ENCODE peak calls at places on chromosome 17, in six cellular contexts. T is A549, U is HepG2, K is K562, R is GM12878, L is SK-N-SH. A is an unnamed sample.

GRCh38 chr17:11490171-11490760 is 108.0 kb upstream of the DNAH9 start:
- DNase-seq in U (no peak), K (no peak), T (no peak), R (no peak), L (no peak), A (no peak)

GRCh38 chr17:8463089-8463488 is 27.4 kb downstream of the NDEL1 start:
- DNase-seq in K (no peak), R (no peak), U (no peak), T (no peak), L (no peak), A (peak; percentile 13)

GRCh38 chr17:77959216-77959925 is 868 bp downstream of the TNRC6C start:
- DNase-seq in T (no peak), R (no peak), K (peak; percentile 65), U (no peak), L (peak; percentile 73), A (peak; percentile 19)

GRCh38 chr17:28716740-28717577 is 709 bp downstream of the RAB34 start:
- DNase-seq in T (peak; percentile 55), K (no peak), R (no peak), U (no peak), L (no peak), A (peak; percentile 19)

GRCh38 chr17:77088455-77089117 is 52.2 kb upstream of the SEC14L1 start:
- DNase-seq in K (peak; percentile 98), U (peak; percentile 99), R (peak; percentile 87), L (peak; percentile 93), T (peak; percentile 99), A (peak; percentile 98)

GRCh38 chr17:7703584-7704574 is 1.1 kb upstream of the EFNB3 start:
- DNase-seq in T (peak; percentile 77), U (peak; percentile 18), L (peak; percentile 86), R (no peak), K (peak; percentile 58), A (no peak)

GRCh38 chr17:76547183-76547641 is 7.4 kb downstream of the PRCD start:
- DNase-seq in R (no peak), K (peak; percentile 82), L (peak; percentile 83), T (peak; percentile 74), U (peak; percentile 74), A (peak; percentile 85)

GRCh38 chr17:67420994-67421393 is 43.9 kb downstream of the PITPNC1 start:
- DNase-seq in K (no peak), R (no peak), L (no peak), U (no peak), T (no peak), A (no peak)

GRCh38 chr17:55845385-55845784 is 94.5 kb downstream of the PCTP start:
- DNase-seq in R (no peak), K (no peak), T (peak; percentile 13), U (no peak), L (peak; percentile 88), A (peak; percentile 20)

GRCh38 chr17:42979511-42980273 is at the start of gene PTGES3L:
- DNase-seq in T (peak; percentile 48), R (no peak), U (peak; percentile 88), K (peak; percentile 81), L (peak; percentile 91), A (peak; percentile 48)

GRCh38 chr17:70137451-70138230 is 31.7 kb upstream of the KCNJ2 start:
- DNase-seq in L (no peak), R (peak; percentile 70), U (no peak), K (no peak), T (peak; percentile 62), A (peak; percentile 95)

GRCh38 chr17:82590881-82591539 is 57.2 kb downstream of the WDR45B start:
- DNase-seq in R (no peak), L (no peak), T (no peak), K (no peak), U (no peak), A (no peak)
- TF ChIP-seq SMC3 in R (no peak), L (no peak), T (no peak), K (no peak), U (no peak), A (no peak)

DNA sequence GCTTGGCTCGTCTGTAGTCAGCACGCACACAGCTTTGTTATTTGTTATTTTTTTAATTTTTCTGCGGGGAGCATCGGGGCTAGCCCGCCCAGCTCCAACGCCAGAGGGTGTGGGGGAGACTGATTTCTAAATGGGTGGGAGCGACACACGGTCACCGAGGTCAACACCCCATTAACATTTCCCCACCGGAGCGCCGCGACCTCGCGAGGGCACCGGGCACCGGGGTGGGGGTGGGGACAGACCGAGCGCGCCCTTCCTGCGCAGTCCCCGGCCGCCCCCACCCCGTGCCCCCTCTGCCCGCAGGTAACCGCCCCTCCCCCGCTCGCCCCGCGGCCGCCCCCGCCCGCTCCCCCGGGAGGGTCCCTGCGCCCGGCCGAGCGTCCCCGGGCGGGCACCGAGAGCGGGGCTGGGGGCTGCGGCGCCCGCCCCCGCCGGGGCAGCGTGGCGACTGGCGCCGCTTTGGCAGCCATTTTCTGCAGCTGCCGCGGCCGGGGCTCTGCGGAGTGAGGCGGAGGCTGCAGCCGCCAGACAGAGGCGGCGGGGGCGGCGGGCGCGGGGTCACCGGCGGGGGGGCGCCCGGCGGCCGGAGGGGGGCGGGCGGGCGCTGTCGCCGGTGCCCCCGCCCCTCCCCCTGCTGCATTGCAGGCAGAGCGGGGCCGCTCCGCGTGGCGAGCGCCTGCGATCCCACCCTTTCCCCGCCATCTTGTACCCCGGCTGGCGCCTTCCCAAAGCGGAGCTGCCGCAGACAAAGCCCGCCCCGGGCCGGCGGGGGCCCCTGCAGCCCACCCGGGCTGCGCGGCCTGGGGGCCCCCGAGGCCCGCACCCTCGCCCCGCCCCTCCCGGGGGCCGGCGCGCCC is 16.3 kb upstream of the CBX8 start:
- DNase-seq in L (peak; percentile 91), T (no peak), R (no peak), U (no peak), K (peak; percentile 61), A (no peak)
- TF ChIP-seq SMC3 in L (no peak), T (no peak), R (no peak), U (no peak), K (no peak), A (no peak)

GRCh38 chr17:79080349-79080748 is 5.7 kb downstream of the ENGASE start:
- DNase-seq in R (no peak), K (no peak), T (no peak), L (peak; percentile 19), U (no peak), A (no peak)

GRCh38 chr17:79080761-79081290 is 6.2 kb downstream of the ENGASE start:
- DNase-seq in T (no peak), U (no peak), R (no peak), K (no peak), L (no peak), A (no peak)

GRCh38 chr17:79077587-79077986 is 3.0 kb downstream of the ENGASE start:
- DNase-seq in K (no peak), L (no peak), R (no peak), U (no peak), T (no peak), A (no peak)

GRCh38 chr17:79078476-79079190 is 4.0 kb downstream of the ENGASE start:
- DNase-seq in K (no peak), U (no peak), R (no peak), L (peak; percentile 26), T (no peak), A (no peak)

DNA sequence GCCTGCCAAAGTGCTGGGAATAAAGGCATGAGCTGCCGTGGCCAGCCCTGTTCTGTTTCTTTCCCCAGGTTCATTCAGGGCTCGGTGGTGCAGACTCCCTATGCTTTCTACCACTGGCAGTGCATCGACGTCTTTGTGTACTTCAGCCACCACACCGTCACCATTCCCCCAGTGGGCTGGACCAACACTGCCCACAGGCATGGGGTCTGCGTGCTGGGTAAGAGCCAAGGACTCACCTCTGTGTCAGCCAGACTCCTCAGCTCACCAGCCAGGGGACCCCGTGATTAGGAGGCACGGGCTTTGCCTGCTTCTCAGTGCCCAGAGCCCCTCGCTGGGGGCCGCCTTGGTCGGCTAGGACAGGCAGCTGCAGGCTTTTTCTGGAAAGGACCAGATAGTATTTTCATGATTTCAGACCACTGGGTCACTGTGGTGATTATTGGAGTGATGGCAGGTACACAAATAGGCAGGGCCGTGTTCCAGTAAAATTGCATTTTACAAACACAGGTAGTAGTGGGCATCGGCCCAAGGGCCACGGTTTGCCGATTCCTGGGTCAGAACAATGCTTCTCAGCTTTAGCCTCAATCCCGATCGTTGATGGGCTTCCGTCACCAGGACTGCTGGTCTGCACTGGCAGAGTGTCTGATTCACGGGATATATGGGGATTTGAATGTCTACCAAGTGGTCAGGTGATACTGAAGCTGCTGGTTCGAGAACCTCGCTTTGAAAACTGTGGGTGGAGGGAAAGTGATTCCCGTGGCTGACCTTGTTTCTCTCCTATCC is 5.0 kb downstream of the ENGASE start:
- DNase-seq in U (no peak), L (peak; percentile 27), K (no peak), T (no peak), R (no peak), A (no peak)
- TF ChIP-seq SMC3 in U (no peak), L (no peak), K (no peak), T (no peak), R (no peak), A (no peak)

GRCh38 chr17:36650096-36650764 is 48.8 kb downstream of the MRM1 start:
- DNase-seq in R (no peak), U (no peak), T (no peak), K (no peak), L (no peak), A (no peak)

GRCh38 chr17:36643086-36643685 is 41.8 kb downstream of the MRM1 start:
- DNase-seq in L (no peak), R (no peak), U (no peak), T (no peak), K (no peak), A (no peak)

GRCh38 chr17:36652716-36653115 is 51.3 kb downstream of the MRM1 start:
- DNase-seq in K (no peak), R (no peak), U (no peak), T (no peak), L (no peak), A (no peak)

GRCh38 chr17:36645358-36645757 is 44.0 kb downstream of the MRM1 start:
- DNase-seq in T (no peak), R (no peak), L (no peak), K (no peak), U (no peak), A (no peak)

GRCh38 chr17:36647598-36647997 is 46.2 kb downstream of the MRM1 start:
- DNase-seq in K (no peak), L (no peak), T (no peak), U (no peak), R (no peak), A (no peak)
- TF ChIP-seq SMC3 in K (no peak), L (no peak), T (no peak), U (no peak), R (no peak), A (no peak)